ENCODE peak calls at places on chromosomes 3 and 15, in nine cellular contexts. J is stimulated activated CD8-positive, alpha-beta memory T cell treated with anti-CD3 and anti-CD28 coated beads, Interleukin-7, amount 100 ng/mL, for 24 hours; G is endothelial cell; H is AG04450; L is colonic mucosa; R is AG09309; M is heart right ventricle; K is A549; W is T-helper 2 cell. A is an unnamed sample.

GRCh38 chr3:31230425-31230824 is 302.3 kb upstream of the STT3B start:
- DNase-seq in G (no peak), M (no peak), W (peak; percentile 86), J (no peak), R (no peak), K (no peak), H (no peak), L (no peak), A (no peak)

GRCh38 chr3:32947466-32948238 is 3.8 kb upstream of the CCR4 start:
- DNase-seq in L (peak; percentile 91), R (peak; percentile 33), J (peak; percentile 96), G (peak; percentile 86), K (peak; percentile 86), W (peak; percentile 91), H (peak; percentile 51), M (peak; percentile 72), A (peak; percentile 24)

GRCh38 chr3:46643701-46644100 is 31.4 kb downstream of the FAM240A start:
- DNase-seq in K (no peak), H (no peak), M (no peak), L (no peak), W (no peak), R (no peak), G (no peak), J (no peak), A (no peak)

GRCh38 chr15:61389334-61390028 is 160.4 kb upstream of the RORA start:
- DNase-seq in G (no peak), H (no peak), R (no peak), J (no peak), L (no peak), W (no peak), M (no peak), K (no peak), A (no peak)

GRCh38 chr3:46097691-46098241 is 70.5 kb upstream of the XCR1 start:
- DNase-seq in G (no peak), J (no peak), L (no peak), H (no peak), W (peak; percentile 82), M (no peak), K (no peak), R (no peak), A (no peak)

GRCh38 chr15:70569139-70569717 is 194.1 kb downstream of the UACA start:
- DNase-seq in M (no peak), J (no peak), R (peak; percentile 89), L (no peak), G (no peak), K (peak; percentile 77), H (peak; percentile 38), W (no peak), A (no peak)

GRCh38 chr15:58562135-58562534 is 130.3 kb downstream of the LIPC start:
- DNase-seq in K (no peak), M (no peak), J (no peak), W (no peak), H (no peak), L (no peak), R (no peak), G (no peak), A (no peak)

GRCh38 chr15:41544650-41545015 is 576 bp upstream of the RPAP1 start:
- DNase-seq in R (no peak), L (peak; percentile 21), J (no peak), G (no peak), W (no peak), H (no peak), K (no peak), M (peak; percentile 24), A (no peak)

GRCh38 chr15:37900286-37901221 is 33.9 kb upstream of the TMCO5A start:
- DNase-seq in W (no peak), J (no peak), H (peak; percentile 69), G (no peak), L (no peak), M (no peak), K (peak; percentile 35), R (no peak), A (no peak)

GRCh38 chr3:134904333-134904771 is 109.3 kb downstream of the EPHB1 start:
- DNase-seq in G (no peak), W (peak; percentile 96), H (no peak), M (no peak), R (no peak), L (no peak), J (no peak), K (no peak), A (no peak)

GRCh38 chr3:182182531-182182968 is 470.8 kb downstream of the SOX2 start:
- DNase-seq in R (no peak), M (no peak), H (no peak), K (no peak), G (no peak), J (no peak), L (no peak), W (no peak), A (no peak)

GRCh38 chr3:21647961-21648360 is 103.0 kb downstream of the ZNF385D start:
- DNase-seq in L (no peak), H (no peak), J (no peak), R (no peak), M (no peak), G (no peak), K (no peak), W (no peak), A (no peak)

GRCh38 chr15:99070268-99070667 is 34.6 kb upstream of the SYNM start:
- DNase-seq in M (no peak), J (no peak), K (no peak), W (no peak), H (no peak), G (no peak), R (no peak), L (no peak), A (no peak)